ENCODE peak calls at places on chromosomes 13 and 19, in six cellular contexts. N, I, F, H, Q and V are unnamed samples.

GRCh38 chr13:32650705-32651311 is 64.6 kb downstream of the PDS5B start:
- DNase-seq in N (peak), I (peak), F (peak), H (peak), Q (peak), V (peak)

GRCh38 chr19:13781547-13781946 is 7.3 kb downstream of the C19orf53 start:
- DNase-seq in N (peak), I (no peak), F (peak), H (peak), Q (peak), V (no peak)

GRCh38 chr13:91045351-91046034 is 302.0 kb upstream of the MIR17HG start:
- DNase-seq in N (peak), I (no peak), F (no peak), H (no peak), Q (no peak), V (no peak)

GRCh38 chr13:44397766-44398223 is 24.2 kb downstream of the SERP2 start:
- DNase-seq in N (peak), I (no peak), F (no peak), H (no peak), Q (no peak), V (no peak)

GRCh38 chr13:50200562-50200961 is 185.3 kb downstream of the KCNRG start:
- DNase-seq in N (no peak), I (no peak), F (no peak), H (no peak), Q (no peak), V (no peak)

GRCh38 chr19:42531313-42531712 is 3.0 kb upstream of the CEACAM1 start:
- DNase-seq in N (no peak), I (no peak), F (no peak), H (no peak), Q (no peak), V (no peak)

GRCh38 chr19:47280183-47280797 is 5.6 kb downstream of the INAFM1 start:
- DNase-seq in N (peak), I (peak), F (peak), H (no peak), Q (no peak), V (no peak)

GRCh38 chr19:31478241-31478640 is 129.0 kb upstream of the TSHZ3 start:
- DNase-seq in N (no peak), I (no peak), F (no peak), H (no peak), Q (no peak), V (no peak)

GRCh38 chr19:16244091-16244490 is 46.4 kb downstream of the AP1M1 start:
- DNase-seq in N (no peak), I (no peak), F (no peak), H (no peak), Q (peak), V (no peak)

GRCh38 chr19:54179921-54180452 is 7.0 kb upstream of the TMC4 start:
- DNase-seq in N (peak), I (no peak), F (peak), H (peak), Q (no peak), V (peak)

GRCh38 chr13:42930136-42930535 is 61.9 kb downstream of the EPSTI1 start:
- DNase-seq in N (no peak), I (no peak), F (no peak), H (no peak), Q (no peak), V (no peak)

GRCh38 chr13:48072787-48073186 is 22.1 kb downstream of the MED4 start:
- DNase-seq in N (no peak), I (no peak), F (no peak), H (no peak), Q (no peak), V (no peak)

GRCh38 chr19:40724848-40725247 is 7.9 kb downstream of the ITPKC start:
- DNase-seq in N (no peak), I (no peak), F (no peak), H (no peak), Q (no peak), V (no peak)

GRCh38 chr13:33723772-33724435 is 94.0 kb upstream of the RFC3 start:
- DNase-seq in N (peak), I (peak), F (peak), H (peak), Q (peak), V (peak)

GRCh38 chr13:62687727-62688126 is 1272.1 kb upstream of the PCDH20 start:
- DNase-seq in N (peak), I (no peak), F (peak), H (no peak), Q (no peak), V (no peak)